ENCODE peak calls at places on chromosomes 11 and 22, in four cellular contexts. One of them, this sample, is unnamed.
A peak's percentile ranks its signal among the peaks of the same experiment; 100 is the strongest.

GRCh38 chr22:19757140-19757984 is 3.2 kb upstream of the TBX1 start:
- DNase-seq in transverse colon: peak; percentile 16
- DNase-seq in stimulated activated CD8-positive, alpha-beta memory T cell treated with anti-CD3 and anti-CD28 coated beads, Interleukin-4, amount 100 ng/mL, for 4 hours: no peak
- DNase-seq in RPMI7951: peak; percentile 41
- DNase-seq in this sample: no peak

GRCh38 chr11:13834463-13834862 is 128.1 kb upstream of the SPON1 start:
- DNase-seq in RPMI7951: no peak
- DNase-seq in transverse colon: no peak
- DNase-seq in stimulated activated CD8-positive, alpha-beta memory T cell treated with anti-CD3 and anti-CD28 coated beads, Interleukin-4, amount 100 ng/mL, for 4 hours: no peak
- DNase-seq in this sample: no peak

GRCh38 chr11:8038393-8038792 is 42.6 kb upstream of the TUB start:
- DNase-seq in stimulated activated CD8-positive, alpha-beta memory T cell treated with anti-CD3 and anti-CD28 coated beads, Interleukin-4, amount 100 ng/mL, for 4 hours: no peak
- DNase-seq in transverse colon: no peak
- DNase-seq in RPMI7951: no peak
- DNase-seq in this sample: no peak

GRCh38 chr22:23404689-23405365 is 175.3 kb downstream of the IGLL1 start:
- DNase-seq in transverse colon: no peak
- DNase-seq in stimulated activated CD8-positive, alpha-beta memory T cell treated with anti-CD3 and anti-CD28 coated beads, Interleukin-4, amount 100 ng/mL, for 4 hours: no peak
- DNase-seq in RPMI7951: peak; percentile 5
- DNase-seq in this sample: no peak

GRCh38 chr11:95991101-95991500 is 67.2 kb upstream of the MTMR2 start:
- DNase-seq in RPMI7951: no peak
- DNase-seq in stimulated activated CD8-positive, alpha-beta memory T cell treated with anti-CD3 and anti-CD28 coated beads, Interleukin-4, amount 100 ng/mL, for 4 hours: no peak
- DNase-seq in transverse colon: no peak
- DNase-seq in this sample: peak; percentile 46

GRCh38 chr11:19347911-19348310 is 107.2 kb upstream of the E2F8 start:
- DNase-seq in transverse colon: no peak
- DNase-seq in stimulated activated CD8-positive, alpha-beta memory T cell treated with anti-CD3 and anti-CD28 coated beads, Interleukin-4, amount 100 ng/mL, for 4 hours: no peak
- DNase-seq in RPMI7951: no peak
- DNase-seq in this sample: no peak

GRCh38 chr11:103681855-103682254 is 354.6 kb upstream of the DDI1 start:
- DNase-seq in stimulated activated CD8-positive, alpha-beta memory T cell treated with anti-CD3 and anti-CD28 coated beads, Interleukin-4, amount 100 ng/mL, for 4 hours: no peak
- DNase-seq in transverse colon: no peak
- DNase-seq in RPMI7951: no peak
- DNase-seq in this sample: no peak

GRCh38 chr11:107689317-107690202 is 22.3 kb downstream of the SLN start:
- DNase-seq in transverse colon: peak; percentile 68
- DNase-seq in RPMI7951: peak; percentile 66
- DNase-seq in stimulated activated CD8-positive, alpha-beta memory T cell treated with anti-CD3 and anti-CD28 coated beads, Interleukin-4, amount 100 ng/mL, for 4 hours: peak; percentile 16
- DNase-seq in this sample: peak; percentile 41

GRCh38 chr22:27170491-27170890 is 513.1 kb downstream of the MIAT start:
- DNase-seq in transverse colon: no peak
- DNase-seq in stimulated activated CD8-positive, alpha-beta memory T cell treated with anti-CD3 and anti-CD28 coated beads, Interleukin-4, amount 100 ng/mL, for 4 hours: no peak
- DNase-seq in RPMI7951: peak; percentile 94
- DNase-seq in this sample: peak; percentile 69

GRCh38 chr11:125076378-125076945 is 13.4 kb downstream of the SLC37A2 start:
- DNase-seq in stimulated activated CD8-positive, alpha-beta memory T cell treated with anti-CD3 and anti-CD28 coated beads, Interleukin-4, amount 100 ng/mL, for 4 hours: no peak
- DNase-seq in RPMI7951: no peak
- DNase-seq in transverse colon: no peak
- DNase-seq in this sample: no peak

GRCh38 chr11:61691378-61692156 is 11.4 kb downstream of the DAGLA start:
- DNase-seq in transverse colon: no peak
- DNase-seq in RPMI7951: no peak
- DNase-seq in stimulated activated CD8-positive, alpha-beta memory T cell treated with anti-CD3 and anti-CD28 coated beads, Interleukin-4, amount 100 ng/mL, for 4 hours: no peak
- DNase-seq in this sample: no peak

GRCh38 chr22:39470462-39471335 is 13.9 kb downstream of the MGAT3 start:
- DNase-seq in stimulated activated CD8-positive, alpha-beta memory T cell treated with anti-CD3 and anti-CD28 coated beads, Interleukin-4, amount 100 ng/mL, for 4 hours: no peak
- DNase-seq in transverse colon: no peak
- DNase-seq in RPMI7951: no peak
- DNase-seq in this sample: no peak